ENCODE peak calls at places on chromosomes 5 and 9, in nine cellular contexts. One of them, this sample, is unnamed.

GRCh38 chr5:98836175-98836574 is 62.7 kb downstream of the RGMB start:
- DNase-seq in upper lobe of right lung: no peak
- DNase-seq in stomach: no peak
- DNase-seq in ovary: no peak
- DNase-seq in mesenchymal stem cell: no peak
- DNase-seq in tibial nerve: no peak
- DNase-seq in H9: no peak
- DNase-seq in GM23248: peak; percentile 28
- DNase-seq in CD4-positive, CD25-positive, alpha-beta regulatory T cell: no peak
- DNase-seq in this sample: no peak

GRCh38 chr9:9949948-9950347 is 662.9 kb downstream of the PTPRD start:
- DNase-seq in upper lobe of right lung: no peak
- DNase-seq in stomach: no peak
- DNase-seq in ovary: no peak
- DNase-seq in mesenchymal stem cell: no peak
- DNase-seq in tibial nerve: no peak
- DNase-seq in H9: no peak
- DNase-seq in GM23248: no peak
- DNase-seq in CD4-positive, CD25-positive, alpha-beta regulatory T cell: no peak
- DNase-seq in this sample: peak; percentile 9

GRCh38 chr5:144177548-144177947 is 6.9 kb downstream of the KCTD16 start:
- DNase-seq in upper lobe of right lung: no peak
- DNase-seq in stomach: no peak
- DNase-seq in ovary: no peak
- DNase-seq in mesenchymal stem cell: no peak
- DNase-seq in tibial nerve: no peak
- DNase-seq in H9: no peak
- DNase-seq in GM23248: peak; percentile 45
- DNase-seq in CD4-positive, CD25-positive, alpha-beta regulatory T cell: no peak
- DNase-seq in this sample: no peak

GRCh38 chr9:86445636-86446035 is 91.4 kb upstream of the TUT7 start:
- DNase-seq in upper lobe of right lung: no peak
- DNase-seq in stomach: no peak
- DNase-seq in ovary: no peak
- DNase-seq in mesenchymal stem cell: peak; percentile 18
- DNase-seq in tibial nerve: no peak
- DNase-seq in H9: no peak
- DNase-seq in GM23248: no peak
- DNase-seq in CD4-positive, CD25-positive, alpha-beta regulatory T cell: no peak
- DNase-seq in this sample: no peak

GRCh38 chr5:166433679-166434078 is 1857.8 kb upstream of the WWC1 start:
- DNase-seq in upper lobe of right lung: no peak
- DNase-seq in stomach: no peak
- DNase-seq in ovary: no peak
- DNase-seq in mesenchymal stem cell: no peak
- DNase-seq in tibial nerve: no peak
- DNase-seq in H9: no peak
- DNase-seq in GM23248: no peak
- DNase-seq in CD4-positive, CD25-positive, alpha-beta regulatory T cell: no peak
- DNase-seq in this sample: no peak

GRCh38 chr9:17742065-17742464 is 163.2 kb downstream of the SH3GL2 start:
- DNase-seq in upper lobe of right lung: no peak
- DNase-seq in stomach: no peak
- DNase-seq in ovary: no peak
- DNase-seq in mesenchymal stem cell: no peak
- DNase-seq in tibial nerve: no peak
- DNase-seq in H9: peak; percentile 68
- DNase-seq in GM23248: peak; percentile 17
- DNase-seq in CD4-positive, CD25-positive, alpha-beta regulatory T cell: no peak
- DNase-seq in this sample: no peak

GRCh38 chr9:14423816-14424261 is 109.9 kb upstream of the NFIB start:
- DNase-seq in upper lobe of right lung: no peak
- DNase-seq in stomach: no peak
- DNase-seq in ovary: no peak
- DNase-seq in mesenchymal stem cell: peak; percentile 48
- DNase-seq in tibial nerve: no peak
- DNase-seq in H9: no peak
- DNase-seq in GM23248: peak; percentile 44
- DNase-seq in CD4-positive, CD25-positive, alpha-beta regulatory T cell: no peak
- DNase-seq in this sample: peak; percentile 82

GRCh38 chr9:94031380-94031779 is 52.9 kb upstream of the PTPDC1 start:
- DNase-seq in upper lobe of right lung: no peak
- DNase-seq in stomach: no peak
- DNase-seq in ovary: no peak
- DNase-seq in mesenchymal stem cell: no peak
- DNase-seq in tibial nerve: no peak
- DNase-seq in H9: no peak
- DNase-seq in GM23248: peak; percentile 67
- DNase-seq in CD4-positive, CD25-positive, alpha-beta regulatory T cell: no peak
- DNase-seq in this sample: no peak

GRCh38 chr5:17180957-17181723 is 36.3 kb upstream of the BASP1 start:
- DNase-seq in upper lobe of right lung: no peak
- DNase-seq in stomach: no peak
- DNase-seq in ovary: no peak
- DNase-seq in mesenchymal stem cell: peak; percentile 98
- DNase-seq in tibial nerve: no peak
- DNase-seq in H9: no peak
- DNase-seq in GM23248: peak; percentile 98
- DNase-seq in CD4-positive, CD25-positive, alpha-beta regulatory T cell: no peak
- DNase-seq in this sample: peak; percentile 100

GRCh38 chr9:96858670-96859069 is 4.4 kb upstream of the ZNF782 start:
- DNase-seq in upper lobe of right lung: no peak
- DNase-seq in stomach: no peak
- DNase-seq in ovary: no peak
- DNase-seq in mesenchymal stem cell: no peak
- DNase-seq in tibial nerve: no peak
- DNase-seq in H9: no peak
- DNase-seq in GM23248: no peak
- DNase-seq in CD4-positive, CD25-positive, alpha-beta regulatory T cell: no peak
- DNase-seq in this sample: no peak

GRCh38 chr5:93925321-93925720 is 183.9 kb upstream of the POU5F2 start:
- DNase-seq in upper lobe of right lung: no peak
- DNase-seq in stomach: no peak
- DNase-seq in ovary: no peak
- DNase-seq in mesenchymal stem cell: no peak
- DNase-seq in tibial nerve: no peak
- DNase-seq in H9: no peak
- DNase-seq in GM23248: no peak
- DNase-seq in CD4-positive, CD25-positive, alpha-beta regulatory T cell: no peak
- DNase-seq in this sample: no peak

GRCh38 chr9:14136047-14136446 is 177.9 kb downstream of the NFIB start:
- DNase-seq in upper lobe of right lung: no peak
- DNase-seq in stomach: no peak
- DNase-seq in ovary: no peak
- DNase-seq in mesenchymal stem cell: no peak
- DNase-seq in tibial nerve: no peak
- DNase-seq in H9: no peak
- DNase-seq in GM23248: no peak
- DNase-seq in CD4-positive, CD25-positive, alpha-beta regulatory T cell: no peak
- DNase-seq in this sample: no peak

GRCh38 chr5:16049766-16050165 is 129.8 kb downstream of the MARCHF11 start:
- DNase-seq in upper lobe of right lung: no peak
- DNase-seq in stomach: no peak
- DNase-seq in ovary: no peak
- DNase-seq in mesenchymal stem cell: no peak
- DNase-seq in tibial nerve: no peak
- DNase-seq in H9: no peak
- DNase-seq in GM23248: no peak
- DNase-seq in CD4-positive, CD25-positive, alpha-beta regulatory T cell: no peak
- DNase-seq in this sample: no peak

GRCh38 chr9:77946969-77947368 is 84.6 kb downstream of the GNAQ start:
- DNase-seq in upper lobe of right lung: no peak
- DNase-seq in stomach: peak; percentile 48
- DNase-seq in ovary: no peak
- DNase-seq in mesenchymal stem cell: no peak
- DNase-seq in tibial nerve: no peak
- DNase-seq in H9: no peak
- DNase-seq in GM23248: no peak
- DNase-seq in CD4-positive, CD25-positive, alpha-beta regulatory T cell: no peak
- DNase-seq in this sample: no peak

GRCh38 chr9:119074017-119074416 is 295.2 kb downstream of the BRINP1 start:
- DNase-seq in upper lobe of right lung: no peak
- DNase-seq in stomach: no peak
- DNase-seq in ovary: no peak
- DNase-seq in mesenchymal stem cell: no peak
- DNase-seq in tibial nerve: no peak
- DNase-seq in H9: no peak
- DNase-seq in GM23248: no peak
- DNase-seq in CD4-positive, CD25-positive, alpha-beta regulatory T cell: no peak
- DNase-seq in this sample: no peak

GRCh38 chr9:15935661-15936315 is 382.9 kb downstream of the CCDC171 start:
- DNase-seq in upper lobe of right lung: no peak
- DNase-seq in stomach: no peak
- DNase-seq in ovary: no peak
- DNase-seq in mesenchymal stem cell: no peak
- DNase-seq in tibial nerve: no peak
- DNase-seq in H9: no peak
- DNase-seq in GM23248: peak; percentile 35
- DNase-seq in CD4-positive, CD25-positive, alpha-beta regulatory T cell: no peak
- DNase-seq in this sample: no peak

GRCh38 chr9:38344566-38345324 is 47.8 kb upstream of the ALDH1B1 start:
- DNase-seq in upper lobe of right lung: no peak
- DNase-seq in stomach: no peak
- DNase-seq in ovary: no peak
- DNase-seq in mesenchymal stem cell: no peak
- DNase-seq in tibial nerve: no peak
- DNase-seq in H9: no peak
- DNase-seq in GM23248: no peak
- DNase-seq in CD4-positive, CD25-positive, alpha-beta regulatory T cell: no peak
- DNase-seq in this sample: no peak

GRCh38 chr9:18105996-18106595 is 367.9 kb upstream of the ADAMTSL1 start:
- DNase-seq in upper lobe of right lung: no peak
- DNase-seq in stomach: no peak
- DNase-seq in ovary: no peak
- DNase-seq in mesenchymal stem cell: no peak
- DNase-seq in tibial nerve: no peak
- DNase-seq in H9: no peak
- DNase-seq in GM23248: no peak
- DNase-seq in CD4-positive, CD25-positive, alpha-beta regulatory T cell: no peak
- DNase-seq in this sample: no peak

GRCh38 chr9:137613738-137614523 is 4.9 kb upstream of the EHMT1 start:
- DNase-seq in upper lobe of right lung: no peak
- DNase-seq in stomach: no peak
- DNase-seq in ovary: no peak
- DNase-seq in mesenchymal stem cell: no peak
- DNase-seq in tibial nerve: no peak
- DNase-seq in H9: no peak
- DNase-seq in GM23248: no peak
- DNase-seq in CD4-positive, CD25-positive, alpha-beta regulatory T cell: no peak
- DNase-seq in this sample: no peak
- H3K27ac ChIP-seq in upper lobe of right lung: peak overlapping the region; percentile 87
- H3K27ac ChIP-seq in stomach: peak overlapping the region; percentile 96
- H3K27ac ChIP-seq in ovary: no peak overlapping the region
- H3K27ac ChIP-seq in mesenchymal stem cell: no peak overlapping the region
- H3K27ac ChIP-seq in tibial nerve: no peak overlapping the region
- H3K27ac ChIP-seq in H9: no peak overlapping the region
- H3K27ac ChIP-seq in GM23248: no peak overlapping the region
- H3K27ac ChIP-seq in CD4-positive, CD25-positive, alpha-beta regulatory T cell: no peak overlapping the region
- H3K27ac ChIP-seq in this sample: no peak overlapping the region

DNA sequence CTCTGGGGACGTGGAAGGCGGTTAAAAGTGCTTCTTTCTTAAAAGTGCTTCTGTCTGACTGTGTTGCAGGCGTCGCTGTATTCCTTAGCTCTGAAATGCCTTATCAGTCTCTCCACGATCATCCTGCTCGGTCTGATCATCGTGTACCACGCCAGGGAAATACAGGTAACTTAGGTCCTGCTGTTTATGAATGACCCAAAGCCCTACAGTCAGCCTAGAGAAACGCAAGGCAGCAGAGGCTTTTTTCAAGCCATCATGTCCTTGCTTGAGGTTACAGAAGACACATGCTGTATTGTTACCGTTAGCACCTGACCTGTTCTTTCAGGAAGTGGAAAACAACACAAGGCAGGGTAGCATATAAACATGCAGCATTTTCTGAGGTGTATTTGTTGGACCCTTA is 2.0 kb downstream of the KCNN2 start:
- DNase-seq in upper lobe of right lung: no peak
- DNase-seq in stomach: no peak
- DNase-seq in ovary: no peak
- DNase-seq in mesenchymal stem cell: no peak
- DNase-seq in tibial nerve: no peak
- DNase-seq in H9: peak; percentile 25
- DNase-seq in GM23248: no peak
- DNase-seq in CD4-positive, CD25-positive, alpha-beta regulatory T cell: no peak
- DNase-seq in this sample: no peak
- H3K27me3 ChIP-seq in upper lobe of right lung: peaks cover 62% of the 10 kb centered on the region
- H3K27me3 ChIP-seq in stomach: peaks cover 56% of the 10 kb centered on the region
- H3K27me3 ChIP-seq in ovary: no peaks in the 10 kb centered on the region
- H3K27me3 ChIP-seq in mesenchymal stem cell: peaks cover 45% of the 10 kb centered on the region
- H3K27me3 ChIP-seq in tibial nerve: peaks cover 72% of the 10 kb centered on the region
- H3K27me3 ChIP-seq in H9: no peaks in the 10 kb centered on the region
- H3K27me3 ChIP-seq in GM23248: peaks cover 54% of the 10 kb centered on the region
- H3K27me3 ChIP-seq in CD4-positive, CD25-positive, alpha-beta regulatory T cell: peaks cover 9% of the 10 kb centered on the region
- H3K27me3 ChIP-seq in this sample: peaks cover 44% of the 10 kb centered on the region

DNA sequence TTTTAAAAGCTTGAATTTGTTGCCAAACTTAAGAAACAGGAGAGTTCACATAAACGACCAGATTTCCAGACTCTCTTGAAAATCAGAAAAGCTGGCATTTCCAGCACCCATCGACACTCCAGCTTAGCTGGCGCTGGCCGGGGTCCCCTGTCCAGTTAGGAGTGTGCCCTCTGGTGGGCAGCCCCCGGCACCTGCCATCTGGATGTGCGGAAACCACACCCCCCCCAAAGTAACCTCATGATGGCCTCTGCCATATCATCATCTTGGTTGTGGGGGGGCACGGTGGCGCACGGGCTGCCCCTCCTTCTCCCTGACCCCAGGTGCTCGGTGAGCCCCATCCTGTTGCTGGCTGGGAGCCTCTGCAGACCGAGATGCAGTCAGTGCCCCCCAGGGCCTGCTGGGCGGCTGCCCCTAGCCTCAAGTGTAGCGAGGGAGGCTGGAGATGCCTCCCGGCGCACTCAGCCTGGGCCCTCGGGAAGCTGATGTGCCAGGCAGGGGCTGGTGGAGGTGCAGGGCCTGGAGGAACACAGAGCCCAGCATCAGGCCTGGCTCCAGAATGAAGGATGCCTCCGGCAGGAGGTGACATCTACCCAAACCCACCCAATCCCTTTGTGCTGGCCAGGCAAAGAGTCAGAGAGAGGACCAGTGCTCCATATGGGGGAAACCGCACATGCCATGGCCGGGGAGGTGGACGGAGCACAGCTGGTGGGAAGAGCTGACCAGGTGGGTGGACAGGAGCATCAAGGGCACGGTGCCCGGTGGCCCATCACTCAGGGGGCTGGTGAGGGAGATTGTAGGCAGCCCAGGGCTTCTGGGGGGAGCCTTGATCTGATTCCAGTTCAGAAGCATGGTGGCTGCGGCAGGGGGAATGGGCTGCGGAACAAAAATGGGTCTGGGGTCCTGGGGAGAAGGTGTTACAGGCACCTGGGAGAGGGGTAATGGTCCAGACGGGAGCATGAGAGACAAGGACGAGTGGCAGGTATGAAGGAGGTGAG is 70.6 kb downstream of the ADAMTS2 start:
- DNase-seq in upper lobe of right lung: peak; percentile 28
- DNase-seq in stomach: no peak
- DNase-seq in ovary: peak; percentile 51
- DNase-seq in mesenchymal stem cell: no peak
- DNase-seq in tibial nerve: no peak
- DNase-seq in H9: no peak
- DNase-seq in GM23248: no peak
- DNase-seq in CD4-positive, CD25-positive, alpha-beta regulatory T cell: no peak
- DNase-seq in this sample: no peak
- H3K27ac ChIP-seq in upper lobe of right lung: peak overlapping the region; percentile 78
- H3K27ac ChIP-seq in stomach: peak overlapping the region; percentile 62
- H3K27ac ChIP-seq in ovary: peak overlapping the region; percentile 70
- H3K27ac ChIP-seq in mesenchymal stem cell: no peak overlapping the region
- H3K27ac ChIP-seq in tibial nerve: peak overlapping the region; percentile 90
- H3K27ac ChIP-seq in H9: no peak overlapping the region
- H3K27ac ChIP-seq in GM23248: peak overlapping the region; percentile 99
- H3K27ac ChIP-seq in CD4-positive, CD25-positive, alpha-beta regulatory T cell: no peak overlapping the region
- H3K27ac ChIP-seq in this sample: peak overlapping the region; percentile 91

GRCh38 chr5:176847155-176847554 is 36.8 kb downstream of the UNC5A start:
- DNase-seq in upper lobe of right lung: no peak
- DNase-seq in stomach: no peak
- DNase-seq in ovary: no peak
- DNase-seq in mesenchymal stem cell: no peak
- DNase-seq in tibial nerve: no peak
- DNase-seq in H9: no peak
- DNase-seq in GM23248: no peak
- DNase-seq in CD4-positive, CD25-positive, alpha-beta regulatory T cell: no peak
- DNase-seq in this sample: no peak
- H3K27me3 ChIP-seq in upper lobe of right lung: peaks cover 41% of the 10 kb centered on the region
- H3K27me3 ChIP-seq in stomach: peaks cover 96% of the 10 kb centered on the region
- H3K27me3 ChIP-seq in ovary: no peaks in the 10 kb centered on the region
- H3K27me3 ChIP-seq in mesenchymal stem cell: peaks cover 5% of the 10 kb centered on the region
- H3K27me3 ChIP-seq in tibial nerve: peaks cover 64% of the 10 kb centered on the region
- H3K27me3 ChIP-seq in H9: no peaks in the 10 kb centered on the region
- H3K27me3 ChIP-seq in GM23248: peaks cover 3% of the 10 kb centered on the region
- H3K27me3 ChIP-seq in CD4-positive, CD25-positive, alpha-beta regulatory T cell: no peaks in the 10 kb centered on the region
- H3K27me3 ChIP-seq in this sample: peaks cover 21% of the 10 kb centered on the region